ENCODE peak calls at places on chromosomes 4 and X, in five cellular contexts. One of them, this sample, is unnamed.

GRCh38 chrX:130018143-130018542 is 35.7 kb downstream of the BCORL1 start:
- DNase-seq in WERI-Rb-1: no peak
- DNase-seq in OCI-LY7: no peak
- DNase-seq in CD8-positive, alpha-beta T cell: no peak
- DNase-seq in fibroblast of mammary gland: no peak
- DNase-seq in this sample: no peak

GRCh38 chr4:129167640-129168260 is 71.8 kb downstream of the C4orf33 start:
- DNase-seq in WERI-Rb-1: no peak
- DNase-seq in OCI-LY7: no peak
- DNase-seq in CD8-positive, alpha-beta T cell: no peak
- DNase-seq in fibroblast of mammary gland: no peak
- DNase-seq in this sample: no peak

GRCh38 chr4:52572936-52573485 is 86.1 kb downstream of the USP46 start:
- DNase-seq in WERI-Rb-1: no peak
- DNase-seq in OCI-LY7: no peak
- DNase-seq in CD8-positive, alpha-beta T cell: no peak
- DNase-seq in fibroblast of mammary gland: peak
- DNase-seq in this sample: no peak

GRCh38 chr4:115969756-115970155 is 856.3 kb upstream of the NDST4 start:
- DNase-seq in WERI-Rb-1: peak
- DNase-seq in OCI-LY7: no peak
- DNase-seq in CD8-positive, alpha-beta T cell: no peak
- DNase-seq in fibroblast of mammary gland: no peak
- DNase-seq in this sample: no peak

GRCh38 chr4:89556596-89557305 is 249.2 kb upstream of the GPRIN3 start:
- DNase-seq in WERI-Rb-1: no peak
- DNase-seq in OCI-LY7: no peak
- DNase-seq in CD8-positive, alpha-beta T cell: no peak
- DNase-seq in fibroblast of mammary gland: peak
- DNase-seq in this sample: no peak

GRCh38 chrX:10157545-10157944 is 770 bp downstream of the CLCN4 start:
- DNase-seq in WERI-Rb-1: no peak
- DNase-seq in OCI-LY7: no peak
- DNase-seq in CD8-positive, alpha-beta T cell: no peak
- DNase-seq in fibroblast of mammary gland: no peak
- DNase-seq in this sample: no peak

GRCh38 chrX:3384330-3384729 is 37.9 kb upstream of the MXRA5 start:
- DNase-seq in WERI-Rb-1: no peak
- DNase-seq in OCI-LY7: no peak
- DNase-seq in CD8-positive, alpha-beta T cell: no peak
- DNase-seq in fibroblast of mammary gland: no peak
- DNase-seq in this sample: no peak

GRCh38 chr4:67558493-67558892 is at the start of gene STAP1:
- DNase-seq in WERI-Rb-1: no peak
- DNase-seq in OCI-LY7: peak
- DNase-seq in CD8-positive, alpha-beta T cell: no peak
- DNase-seq in fibroblast of mammary gland: no peak
- DNase-seq in this sample: peak

GRCh38 chr4:100379583-100380105 is 138.2 kb downstream of the EMCN start:
- DNase-seq in WERI-Rb-1: no peak
- DNase-seq in OCI-LY7: no peak
- DNase-seq in CD8-positive, alpha-beta T cell: no peak
- DNase-seq in fibroblast of mammary gland: no peak
- DNase-seq in this sample: no peak

GRCh38 chr4:24753519-24753918 is 41.9 kb upstream of the SOD3 start:
- DNase-seq in WERI-Rb-1: no peak
- DNase-seq in OCI-LY7: no peak
- DNase-seq in CD8-positive, alpha-beta T cell: no peak
- DNase-seq in fibroblast of mammary gland: peak
- DNase-seq in this sample: no peak

GRCh38 chrX:21721175-21721574 is 36.7 kb downstream of the SMPX start:
- DNase-seq in WERI-Rb-1: no peak
- DNase-seq in OCI-LY7: no peak
- DNase-seq in CD8-positive, alpha-beta T cell: no peak
- DNase-seq in fibroblast of mammary gland: no peak
- DNase-seq in this sample: no peak

GRCh38 chr4:153233761-153234371 is 29.6 kb downstream of the TRIM2 start:
- DNase-seq in WERI-Rb-1: no peak
- DNase-seq in OCI-LY7: no peak
- DNase-seq in CD8-positive, alpha-beta T cell: no peak
- DNase-seq in fibroblast of mammary gland: peak
- DNase-seq in this sample: no peak

GRCh38 chr4:53507671-53508286 is 83.5 kb downstream of the LNX1 start:
- DNase-seq in WERI-Rb-1: no peak
- DNase-seq in OCI-LY7: no peak
- DNase-seq in CD8-positive, alpha-beta T cell: no peak
- DNase-seq in fibroblast of mammary gland: peak
- DNase-seq in this sample: no peak

GRCh38 chr4:122602277-122603142 is 18.4 kb downstream of the IL21 start:
- DNase-seq in WERI-Rb-1: no peak
- DNase-seq in OCI-LY7: no peak
- DNase-seq in CD8-positive, alpha-beta T cell: no peak
- DNase-seq in fibroblast of mammary gland: peak
- DNase-seq in this sample: peak

GRCh38 chr4:151184523-151185458 is 85.4 kb downstream of the RPS3A start:
- DNase-seq in WERI-Rb-1: no peak
- DNase-seq in OCI-LY7: no peak
- DNase-seq in CD8-positive, alpha-beta T cell: no peak
- DNase-seq in fibroblast of mammary gland: peak
- DNase-seq in this sample: no peak

GRCh38 chr4:45099471-45099870 is 373.1 kb upstream of the GNPDA2 start:
- DNase-seq in WERI-Rb-1: no peak
- DNase-seq in OCI-LY7: no peak
- DNase-seq in CD8-positive, alpha-beta T cell: no peak
- DNase-seq in fibroblast of mammary gland: no peak
- DNase-seq in this sample: no peak

GRCh38 chr4:45094676-45095075 is 368.3 kb upstream of the GNPDA2 start:
- DNase-seq in WERI-Rb-1: no peak
- DNase-seq in OCI-LY7: no peak
- DNase-seq in CD8-positive, alpha-beta T cell: no peak
- DNase-seq in fibroblast of mammary gland: no peak
- DNase-seq in this sample: no peak
- TF ChIP-seq CTCF in WERI-Rb-1: no peak
- TF ChIP-seq CTCF in OCI-LY7: no peak
- TF ChIP-seq CTCF in CD8-positive, alpha-beta T cell: no peak
- TF ChIP-seq CTCF in fibroblast of mammary gland: no peak
- TF ChIP-seq CTCF in this sample: no peak

GRCh38 chr4:156662921-156663320 is 308.7 kb downstream of the PDGFC start:
- DNase-seq in WERI-Rb-1: no peak
- DNase-seq in OCI-LY7: no peak
- DNase-seq in CD8-positive, alpha-beta T cell: no peak
- DNase-seq in fibroblast of mammary gland: peak
- DNase-seq in this sample: no peak
- H3K4me3 ChIP-seq in WERI-Rb-1: no peak
- H3K4me3 ChIP-seq in OCI-LY7: no peak
- H3K4me3 ChIP-seq in CD8-positive, alpha-beta T cell: no peak
- H3K4me3 ChIP-seq in fibroblast of mammary gland: no peak
- H3K4me3 ChIP-seq in this sample: no peak

DNA sequence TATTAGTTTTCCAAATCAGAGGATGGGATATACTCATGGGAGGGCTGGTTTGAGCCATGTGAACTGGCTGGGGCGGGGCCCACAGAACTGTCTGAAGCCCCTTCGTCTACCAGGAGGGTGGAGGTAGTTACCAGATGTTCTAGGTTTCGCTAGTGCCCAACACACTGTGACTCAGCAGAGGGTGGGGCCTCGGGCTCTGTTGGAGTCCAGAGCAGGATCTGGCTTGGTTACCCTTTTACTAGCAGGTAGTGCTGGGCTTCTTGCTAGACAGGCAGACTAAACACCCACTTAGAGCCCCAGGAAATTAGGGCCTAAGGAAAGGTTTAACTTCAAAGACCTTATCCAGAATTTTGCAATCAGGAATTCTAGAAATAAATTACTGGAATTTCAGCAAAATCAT is 56.2 kb upstream of the CHRDL1 start:
- DNase-seq in WERI-Rb-1: no peak
- DNase-seq in OCI-LY7: no peak
- DNase-seq in CD8-positive, alpha-beta T cell: no peak
- DNase-seq in fibroblast of mammary gland: peak
- DNase-seq in this sample: no peak
- TF ChIP-seq CTCF in WERI-Rb-1: no peak
- TF ChIP-seq CTCF in OCI-LY7: no peak
- TF ChIP-seq CTCF in CD8-positive, alpha-beta T cell: no peak
- TF ChIP-seq CTCF in fibroblast of mammary gland: no peak
- TF ChIP-seq CTCF in this sample: no peak

GRCh38 chrX:16797841-16798240 is 11.6 kb downstream of the TXLNG start:
- DNase-seq in WERI-Rb-1: no peak
- DNase-seq in OCI-LY7: no peak
- DNase-seq in CD8-positive, alpha-beta T cell: no peak
- DNase-seq in fibroblast of mammary gland: no peak
- DNase-seq in this sample: no peak
- H3K4me3 ChIP-seq in WERI-Rb-1: no peak
- H3K4me3 ChIP-seq in OCI-LY7: no peak
- H3K4me3 ChIP-seq in CD8-positive, alpha-beta T cell: no peak
- H3K4me3 ChIP-seq in fibroblast of mammary gland: no peak
- H3K4me3 ChIP-seq in this sample: no peak

GRCh38 chr4:121050251-121050650 is 22.1 kb downstream of the NDNF start:
- DNase-seq in WERI-Rb-1: no peak
- DNase-seq in OCI-LY7: peak
- DNase-seq in CD8-positive, alpha-beta T cell: no peak
- DNase-seq in fibroblast of mammary gland: no peak
- DNase-seq in this sample: no peak
- TF ChIP-seq CTCF in WERI-Rb-1: peak
- TF ChIP-seq CTCF in OCI-LY7: peak
- TF ChIP-seq CTCF in CD8-positive, alpha-beta T cell: peak
- TF ChIP-seq CTCF in fibroblast of mammary gland: peak
- TF ChIP-seq CTCF in this sample: peak

DNA sequence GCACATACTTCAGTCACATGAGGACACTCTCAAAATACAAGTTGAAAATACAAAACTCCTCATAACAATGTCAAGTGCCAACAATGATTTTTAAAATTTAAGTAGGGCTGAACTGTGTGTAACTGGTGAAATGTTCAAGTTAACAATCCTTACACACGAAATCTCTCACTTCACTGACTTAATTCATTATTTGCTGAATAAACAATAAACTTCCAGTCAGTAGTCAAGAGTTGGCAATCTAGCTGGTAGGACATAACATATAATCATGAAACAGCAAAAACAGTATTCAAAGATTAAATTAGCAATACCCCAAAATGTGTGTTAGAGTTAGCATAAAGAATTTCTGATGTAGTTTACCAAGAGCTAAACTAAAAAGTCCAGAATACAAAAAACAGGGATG is 1.9 kb upstream of the RAB33B start:
- DNase-seq in WERI-Rb-1: no peak
- DNase-seq in OCI-LY7: no peak
- DNase-seq in CD8-positive, alpha-beta T cell: no peak
- DNase-seq in fibroblast of mammary gland: no peak
- DNase-seq in this sample: no peak
- H3K4me3 ChIP-seq in WERI-Rb-1: peak
- H3K4me3 ChIP-seq in OCI-LY7: peak
- H3K4me3 ChIP-seq in CD8-positive, alpha-beta T cell: no peak
- H3K4me3 ChIP-seq in fibroblast of mammary gland: no peak
- H3K4me3 ChIP-seq in this sample: no peak

DNA sequence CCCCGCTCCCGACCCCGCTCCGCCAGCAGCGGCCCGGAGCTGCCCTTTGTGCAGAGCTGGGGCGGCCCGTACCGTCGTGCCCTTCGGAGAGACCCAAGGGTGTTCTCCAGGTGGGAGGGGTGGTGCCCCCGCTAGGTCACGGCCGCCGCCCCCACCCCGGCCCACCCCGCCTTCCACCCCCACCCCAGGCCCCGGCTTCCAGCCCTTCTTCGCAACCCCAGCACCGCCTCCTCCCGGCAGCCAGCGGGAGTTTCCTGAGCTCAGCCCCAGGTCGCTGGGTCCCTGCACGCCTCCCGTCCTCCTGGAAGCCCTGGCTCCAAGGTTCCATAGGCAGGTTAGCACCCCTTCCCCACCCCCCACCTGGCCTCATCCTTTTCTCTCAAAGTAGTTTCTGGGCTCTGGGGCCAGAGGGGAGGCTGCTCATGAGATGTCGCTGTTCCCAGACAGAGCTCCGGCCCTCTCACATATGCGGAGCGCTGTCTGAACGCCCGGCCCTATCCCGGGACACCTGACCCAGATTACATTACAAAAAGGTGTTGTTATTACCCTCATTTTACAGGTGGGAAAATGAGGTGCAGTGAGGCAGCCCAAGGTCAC is 25.2 kb upstream of the FGFR3 start:
- DNase-seq in WERI-Rb-1: peak
- DNase-seq in OCI-LY7: peak
- DNase-seq in CD8-positive, alpha-beta T cell: no peak
- DNase-seq in fibroblast of mammary gland: peak
- DNase-seq in this sample: no peak
- TF ChIP-seq CTCF in WERI-Rb-1: peak
- TF ChIP-seq CTCF in OCI-LY7: peak
- TF ChIP-seq CTCF in CD8-positive, alpha-beta T cell: no peak
- TF ChIP-seq CTCF in fibroblast of mammary gland: peak
- TF ChIP-seq CTCF in this sample: peak

DNA sequence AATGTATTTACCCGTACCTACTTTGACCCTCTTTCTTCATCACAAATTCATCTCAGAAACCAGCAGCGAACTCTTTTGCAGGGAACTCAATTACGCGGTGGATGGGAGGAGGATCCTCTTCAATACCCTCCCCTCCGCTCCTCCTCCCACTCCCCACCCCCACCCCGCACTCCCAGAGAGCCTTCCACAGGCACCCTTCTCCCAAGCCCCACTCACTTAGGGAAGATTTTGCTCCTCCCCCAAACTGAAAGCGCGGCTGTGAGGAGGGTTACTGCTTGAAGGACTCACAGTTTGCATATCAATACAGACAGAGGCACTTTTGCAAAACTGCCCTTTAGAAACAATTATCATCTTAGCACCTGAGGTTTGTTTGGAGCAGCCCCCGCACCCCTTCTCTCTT is 955 bp upstream of the IL1RAPL1 start:
- DNase-seq in WERI-Rb-1: no peak
- DNase-seq in OCI-LY7: no peak
- DNase-seq in CD8-positive, alpha-beta T cell: no peak
- DNase-seq in fibroblast of mammary gland: no peak
- DNase-seq in this sample: no peak
- H3K4me3 ChIP-seq in WERI-Rb-1: no peak
- H3K4me3 ChIP-seq in OCI-LY7: no peak
- H3K4me3 ChIP-seq in CD8-positive, alpha-beta T cell: no peak
- H3K4me3 ChIP-seq in fibroblast of mammary gland: no peak
- H3K4me3 ChIP-seq in this sample: no peak

DNA sequence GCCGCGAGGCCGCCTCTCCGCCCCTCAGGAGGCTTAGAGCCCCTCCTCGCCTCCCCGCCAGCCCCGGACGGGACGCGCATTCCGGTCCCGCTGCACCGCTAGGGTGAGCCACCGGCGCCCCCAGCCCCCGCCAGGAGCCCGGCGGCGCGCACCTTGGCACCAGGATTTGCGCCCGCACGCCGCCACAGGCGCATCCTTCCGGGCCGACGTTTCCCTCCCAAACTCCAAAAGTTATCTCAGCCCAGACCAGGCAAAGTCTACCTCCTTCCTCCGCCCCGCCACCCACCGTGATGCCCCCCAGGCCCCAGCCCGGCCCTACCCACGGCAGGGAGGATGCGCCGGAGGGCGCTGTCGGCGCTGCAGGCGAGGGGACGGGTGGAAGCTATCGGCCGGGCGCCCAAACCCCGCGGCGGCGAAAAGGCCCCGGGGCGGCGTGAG is 538 bp downstream of the SCML2 start:
- DNase-seq in WERI-Rb-1: peak
- DNase-seq in OCI-LY7: peak
- DNase-seq in CD8-positive, alpha-beta T cell: no peak
- DNase-seq in fibroblast of mammary gland: no peak
- DNase-seq in this sample: no peak
- TF ChIP-seq CTCF in WERI-Rb-1: peak
- TF ChIP-seq CTCF in OCI-LY7: peak
- TF ChIP-seq CTCF in CD8-positive, alpha-beta T cell: no peak
- TF ChIP-seq CTCF in fibroblast of mammary gland: no peak
- TF ChIP-seq CTCF in this sample: peak

GRCh38 chr4:158219623-158220022 is 9.3 kb downstream of the TMEM144 start:
- DNase-seq in WERI-Rb-1: no peak
- DNase-seq in OCI-LY7: no peak
- DNase-seq in CD8-positive, alpha-beta T cell: no peak
- DNase-seq in fibroblast of mammary gland: no peak
- DNase-seq in this sample: no peak
- H3K4me3 ChIP-seq in WERI-Rb-1: no peak
- H3K4me3 ChIP-seq in OCI-LY7: no peak
- H3K4me3 ChIP-seq in CD8-positive, alpha-beta T cell: no peak
- H3K4me3 ChIP-seq in fibroblast of mammary gland: no peak
- H3K4me3 ChIP-seq in this sample: no peak